ENCODE peak calls at places on chromosomes 1 and 21, in seven cellular contexts. X is NB4, W is psoas muscle, O is ovary, L is colonic mucosa, T is fibroblast of mammary gland, I is bronchial epithelial cell. U is an unnamed sample.

GRCh38 chr1:21783679-21784603 is 992 bp upstream of the USP48 start:
- DNase-seq in X (peak), W (no peak), O (peak), L (peak), T (peak), I (no peak), U (peak)

GRCh38 chr1:33151115-33151514 is 30.7 kb downstream of the TRIM62 start:
- DNase-seq in X (no peak), W (no peak), O (no peak), L (no peak), T (no peak), I (no peak), U (no peak)

GRCh38 chr1:29682171-29682917 is 446.0 kb downstream of the PTPRU start:
- DNase-seq in X (no peak), W (no peak), O (no peak), L (peak), T (no peak), I (no peak), U (no peak)

GRCh38 chr21:31870472-31870871 is 2.3 kb upstream of the HUNK start:
- DNase-seq in X (no peak), W (no peak), O (no peak), L (no peak), T (no peak), I (no peak), U (no peak)

GRCh38 chr21:35051287-35051818 is 2.3 kb upstream of the RUNX1 start:
- DNase-seq in X (peak), W (peak), O (no peak), L (peak), T (peak), I (peak), U (peak)

GRCh38 chr1:94069649-94070285 is 51.2 kb downstream of the ABCA4 start:
- DNase-seq in X (no peak), W (no peak), O (no peak), L (no peak), T (no peak), I (no peak), U (no peak)

GRCh38 chr1:207962716-207963428 is 51.9 kb upstream of the CD34 start:
- DNase-seq in X (peak), W (peak), O (peak), L (peak), T (peak), I (peak), U (peak)

GRCh38 chr1:82449671-82450070 is 648.9 kb downstream of the ADGRL2 start:
- DNase-seq in X (no peak), W (no peak), O (no peak), L (no peak), T (no peak), I (no peak), U (no peak)

GRCh38 chr21:29075706-29076447 is 2.4 kb upstream of the CCT8 start:
- DNase-seq in X (no peak), W (no peak), O (no peak), L (no peak), T (peak), I (peak), U (no peak)

GRCh38 chr1:17629460-17629859 is 90.0 kb downstream of the ARHGEF10L start:
- DNase-seq in X (no peak), W (no peak), O (no peak), L (no peak), T (no peak), I (no peak), U (no peak)

GRCh38 chr1:40823971-40824370 is 38.2 kb downstream of the CITED4 start:
- DNase-seq in X (no peak), W (no peak), O (no peak), L (no peak), T (no peak), I (no peak), U (no peak)

GRCh38 chr1:194014004-194014403 is 827.6 kb upstream of the B3GALT2 start:
- DNase-seq in X (no peak), W (no peak), O (no peak), L (no peak), T (no peak), I (peak), U (no peak)

GRCh38 chr1:108592030-108592759 is 32.3 kb downstream of the EEIG2 start:
- DNase-seq in X (peak), W (no peak), O (no peak), L (no peak), T (peak), I (no peak), U (no peak)

GRCh38 chr1:21051177-21051576 is 125.5 kb downstream of the EIF4G3 start:
- DNase-seq in X (peak), W (no peak), O (no peak), L (no peak), T (no peak), I (no peak), U (no peak)

GRCh38 chr21:40602105-40602504 is 244.9 kb downstream of the DSCAM start:
- DNase-seq in X (no peak), W (no peak), O (no peak), L (no peak), T (no peak), I (no peak), U (no peak)

GRCh38 chr1:153174624-153175023 is 23.9 kb upstream of the SPRR2G start:
- DNase-seq in X (no peak), W (no peak), O (no peak), L (no peak), T (no peak), I (peak), U (no peak)

DNA sequence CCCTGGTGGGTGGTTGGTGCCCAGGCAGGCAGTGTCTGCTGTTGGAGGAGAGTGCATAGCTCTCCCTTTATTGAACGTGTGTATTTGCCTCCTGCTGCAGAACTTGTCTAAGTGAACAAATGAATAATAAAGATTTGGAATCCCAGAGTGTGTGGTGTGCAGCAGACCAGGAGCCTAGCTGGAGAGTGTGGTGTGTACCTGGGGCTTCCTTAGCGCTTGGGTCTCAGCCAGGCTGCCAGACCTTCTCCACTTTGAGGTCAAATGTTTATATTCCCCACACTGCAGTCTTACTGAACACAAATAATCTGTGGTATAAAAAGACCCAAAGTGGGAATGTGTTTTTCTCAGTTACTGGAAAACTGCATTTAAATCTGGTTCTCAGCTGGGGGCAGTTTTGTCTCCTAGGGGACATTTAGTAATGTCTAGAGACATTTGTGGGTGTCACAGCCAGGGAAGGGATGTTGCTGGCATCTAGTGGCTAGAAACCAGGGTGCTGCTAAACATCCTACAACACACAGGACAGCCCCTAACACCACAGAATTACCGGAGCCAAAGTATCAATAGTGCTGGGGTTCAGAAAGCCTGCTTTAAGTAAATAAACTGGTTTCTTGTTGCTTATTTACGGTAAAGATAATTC is 23.6 kb downstream of the SLC37A1 start:
- DNase-seq in X (peak), W (no peak), O (no peak), L (no peak), T (no peak), I (no peak), U (no peak)
- TF ChIP-seq CTCF in X (peak), W (no peak), O (no peak), L (no peak), T (peak), I (peak), U (no peak)

GRCh38 chr1:234265321-234265720 is 107.9 kb upstream of the COA6 start:
- DNase-seq in X (no peak), W (no peak), O (no peak), L (no peak), T (no peak), I (no peak), U (no peak)
- TF ChIP-seq CTCF in X (no peak), W (no peak), O (no peak), L (no peak), T (no peak), I (no peak), U (no peak)

DNA sequence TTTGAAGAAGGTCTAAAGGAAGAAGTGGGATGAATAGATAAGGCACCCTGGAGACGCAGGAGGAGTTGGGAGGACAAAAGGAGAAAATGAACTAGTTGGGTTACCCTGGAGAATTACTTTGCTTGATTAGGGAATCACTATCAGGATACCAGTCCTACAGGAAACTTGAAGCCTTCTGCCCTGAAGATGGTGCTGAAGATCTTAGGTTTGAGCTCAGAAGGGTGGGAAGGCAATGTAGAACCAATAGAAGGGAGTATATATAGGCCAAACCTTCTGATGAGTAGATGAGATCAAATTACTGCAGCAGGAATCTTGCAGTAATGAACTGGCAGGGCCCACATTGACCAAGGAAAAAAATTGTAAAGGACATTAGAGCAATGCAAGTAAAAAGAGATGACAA is 116.4 kb upstream of the CACYBP start:
- DNase-seq in X (peak), W (no peak), O (no peak), L (no peak), T (peak), I (peak), U (no peak)
- TF ChIP-seq CTCF in X (no peak), W (no peak), O (no peak), L (no peak), T (peak), I (peak), U (no peak)

GRCh38 chr1:16204634-16205332 is 7.7 kb downstream of the ARHGEF19 start:
- DNase-seq in X (peak), W (no peak), O (peak), L (peak), T (no peak), I (no peak), U (peak)
- TF ChIP-seq CTCF in X (peak), W (peak), O (no peak), L (no peak), T (peak), I (peak), U (no peak)